ENCODE peak calls at places on chromosomes 3 and 15, in ten cellular contexts. H, Q, R, E, T, A, O, M, B and D are unnamed samples.

GRCh38 chr3:143535994-143536784 is 312.1 kb downstream of the SLC9A9 start:
- DNase-seq in O (no peak), B (no peak), E (no peak), Q (no peak), A (no peak), M (no peak), H (no peak), T (no peak), R (no peak), D (no peak)

GRCh38 chr3:66371432-66371831 is 129.4 kb downstream of the LRIG1 start:
- DNase-seq in R (no peak), B (no peak), A (no peak), M (no peak), O (no peak), Q (no peak), E (no peak), T (no peak), H (no peak), D (no peak)

GRCh38 chr15:96771035-96771434 is 440.5 kb downstream of the NR2F2 start:
- DNase-seq in Q (no peak), A (no peak), O (no peak), B (no peak), H (no peak), E (no peak), T (no peak), R (no peak), M (no peak), D (no peak)

GRCh38 chr3:98326945-98327344 is 26.7 kb upstream of the OR5K4 start:
- DNase-seq in H (no peak), A (no peak), E (no peak), T (no peak), O (no peak), R (no peak), Q (no peak), B (no peak), M (no peak), D (no peak)

GRCh38 chr3:87856126-87856525 is 202.7 kb downstream of the CGGBP1 start:
- DNase-seq in O (no peak), Q (no peak), H (no peak), E (peak; percentile 3), B (no peak), R (no peak), T (no peak), A (no peak), M (no peak), D (no peak)

GRCh38 chr15:84034831-84035753 is 200.5 kb upstream of the GOLGA6L4 start:
- DNase-seq in Q (no peak), E (peak; percentile 67), H (peak; percentile 66), M (no peak), O (peak; percentile 27), R (no peak), T (no peak), B (no peak), A (peak; percentile 71), D (no peak)

GRCh38 chr15:40953713-40954074 is 423 bp downstream of the CHAC1 start:
- DNase-seq in H (no peak), R (no peak), B (no peak), M (no peak), A (no peak), T (no peak), O (no peak), E (no peak), Q (no peak), D (no peak)

GRCh38 chr3:30724863-30725262 is 118.5 kb downstream of the TGFBR2 start:
- DNase-seq in H (no peak), M (no peak), Q (no peak), E (no peak), R (no peak), O (no peak), T (no peak), A (no peak), B (no peak), D (no peak)

GRCh38 chr15:101358895-101359294 is 63.8 kb upstream of the SNRPA1 start:
- DNase-seq in A (no peak), R (no peak), T (no peak), H (no peak), M (no peak), Q (no peak), B (no peak), E (no peak), O (no peak), D (no peak)

GRCh38 chr15:76108021-76108723 is 48.4 kb downstream of the TMEM266 start:
- DNase-seq in A (no peak), R (peak; percentile 62), M (no peak), E (no peak), O (no peak), T (peak; percentile 79), H (no peak), B (no peak), Q (no peak), D (no peak)

GRCh38 chr15:56776839-56777238 is 43.5 kb upstream of the ZNF280D start:
- DNase-seq in B (no peak), A (no peak), T (no peak), R (no peak), Q (no peak), O (no peak), H (no peak), M (no peak), E (no peak), D (no peak)

GRCh38 chr3:122245513-122246174 is 62.2 kb downstream of the CASR start:
- DNase-seq in M (no peak), Q (no peak), R (no peak), H (no peak), B (no peak), A (no peak), T (no peak), O (peak; percentile 46), E (peak; percentile 7), D (no peak)

GRCh38 chr15:35505816-35506215 is 40.1 kb downstream of the DPH6 start:
- DNase-seq in H (no peak), Q (no peak), A (no peak), T (no peak), R (no peak), O (no peak), E (no peak), M (no peak), B (no peak), D (no peak)

DNA sequence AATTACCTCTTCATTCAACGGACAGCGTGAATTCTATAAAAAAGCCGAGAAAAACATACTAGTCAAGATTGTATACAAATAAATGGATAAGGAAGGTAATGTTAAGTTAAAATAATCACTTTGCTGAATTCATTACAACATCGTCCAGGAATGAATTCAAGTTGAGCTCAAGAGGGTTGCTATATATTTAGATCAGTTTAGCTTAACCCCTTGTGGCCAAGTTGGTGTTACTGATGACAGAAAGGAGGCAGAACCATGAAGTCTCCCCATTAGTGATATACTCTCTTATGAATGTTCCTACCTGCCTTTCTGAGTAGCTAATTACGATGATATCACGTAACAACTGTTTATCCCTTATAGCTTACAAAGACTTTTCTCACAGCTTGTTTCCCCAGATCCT is 34.9 kb downstream of the UBR1 start:
- DNase-seq in H (no peak), E (no peak), M (no peak), A (no peak), R (no peak), Q (no peak), B (no peak), T (no peak), O (no peak), D (no peak)
- TF ChIP-seq CTCF in H (no peak), E (no peak), M (no peak), A (no peak), R (no peak), Q (no peak), B (no peak), T (no peak), O (no peak), D (no peak)

GRCh38 chr3:104628185-104628789 is 738.4 kb upstream of the ALCAM start:
- DNase-seq in Q (no peak), E (peak; percentile 79), H (peak; percentile 78), M (no peak), A (peak; percentile 77), B (no peak), T (no peak), R (no peak), O (peak; percentile 57), D (peak; percentile 28)
- TF ChIP-seq CTCF in Q (no peak), E (peak; percentile 81), H (peak; percentile 69), M (peak; percentile 31), A (peak; percentile 58), B (peak; percentile 10), T (no peak), R (peak; percentile 42), O (peak; percentile 80), D (peak; percentile 65)

GRCh38 chr3:13495921-13496723 is 16.0 kb downstream of the HDAC11 start:
- DNase-seq in O (peak; percentile 76), M (peak; percentile 77), B (peak; percentile 92), R (peak; percentile 69), E (peak; percentile 89), Q (peak; percentile 77), T (peak; percentile 89), H (peak; percentile 91), A (peak; percentile 88), D (peak; percentile 80)

GRCh38 chr3:13492976-13493866 is 13.1 kb downstream of the HDAC11 start:
- DNase-seq in Q (no peak), O (no peak), E (no peak), B (no peak), M (no peak), A (no peak), R (no peak), T (peak; percentile 44), H (no peak), D (no peak)

GRCh38 chr3:13495351-13495813 is 15.3 kb downstream of the HDAC11 start:
- DNase-seq in T (peak; percentile 32), R (no peak), Q (no peak), E (no peak), O (no peak), H (no peak), A (no peak), M (no peak), B (no peak), D (no peak)

GRCh38 chr3:13493867-13494441 is 13.8 kb downstream of the HDAC11 start:
- DNase-seq in O (no peak), Q (no peak), R (no peak), A (no peak), M (no peak), E (no peak), T (peak; percentile 3), H (no peak), B (no peak), D (no peak)

GRCh38 chr3:13494463-13495350 is 14.6 kb downstream of the HDAC11 start:
- DNase-seq in B (no peak), O (peak; percentile 57), T (peak; percentile 62), R (no peak), M (no peak), A (peak; percentile 33), H (peak; percentile 52), E (peak; percentile 39), Q (no peak), D (no peak)
- TF ChIP-seq CTCF in B (peak; percentile 33), O (peak; percentile 79), T (peak; percentile 49), R (no peak), M (peak; percentile 24), A (peak; percentile 61), H (peak; percentile 76), E (peak; percentile 74), Q (no peak), D (peak; percentile 65)

DNA sequence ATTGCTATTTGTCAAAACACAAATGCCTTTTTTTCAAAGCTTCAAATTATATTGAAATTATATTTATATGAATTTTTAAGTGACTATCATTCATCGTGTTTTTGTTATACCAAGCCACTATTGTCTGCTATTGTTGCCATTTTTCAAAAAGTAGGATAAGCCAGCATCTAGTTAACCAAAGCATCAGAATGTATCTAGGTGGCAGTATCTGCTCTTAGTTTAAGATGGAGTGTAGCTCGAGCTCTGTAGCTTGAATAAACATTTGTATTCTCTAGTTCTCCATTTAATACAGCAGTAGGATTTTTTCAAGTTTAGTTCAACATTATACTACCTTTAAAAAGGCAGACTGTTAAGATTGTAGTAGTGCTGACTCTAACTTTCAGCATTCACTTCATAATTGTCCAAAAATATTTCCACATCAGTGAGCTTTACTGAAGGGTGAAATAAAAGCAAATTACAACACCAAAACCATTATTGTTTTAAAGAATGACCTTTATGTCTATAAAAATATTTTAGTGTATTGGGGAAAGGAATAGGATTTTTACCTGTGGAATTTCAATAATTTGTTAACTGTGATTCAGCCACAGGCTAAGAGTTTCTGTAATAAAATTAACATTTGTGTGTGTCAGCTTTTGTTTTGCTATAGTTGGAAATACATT is 19.6 kb upstream of the C15orf61 start:
- DNase-seq in M (no peak), H (peak; percentile 60), E (peak; percentile 56), Q (no peak), B (no peak), T (no peak), A (peak; percentile 76), O (peak; percentile 57), R (no peak), D (no peak)
- TF ChIP-seq CTCF in M (no peak), H (peak; percentile 22), E (peak; percentile 48), Q (no peak), B (peak; percentile 15), T (peak; percentile 35), A (peak; percentile 34), O (peak; percentile 81), R (no peak), D (peak; percentile 48)